ENCODE peak calls at places on chromosomes 11 and 22, in four cellular contexts. One of them, this sample, is unnamed.

GRCh38 chr11:6604081-6604626 is 580 bp downstream of the ILK start:
- DNase-seq in neural progenitor cell: peak; percentile 67
- DNase-seq in OCI-LY7: peak; percentile 84
- DNase-seq in hepatocyte: peak; percentile 79
- DNase-seq in this sample: peak; percentile 82

GRCh38 chr22:41915035-41915782 is at the start of gene SHISA8:
- DNase-seq in hepatocyte: peak; percentile 80
- DNase-seq in OCI-LY7: no peak
- DNase-seq in neural progenitor cell: peak; percentile 79
- DNase-seq in this sample: peak; percentile 71

GRCh38 chr22:23071163-23072034 is 1.1 kb downstream of the GNAZ start:
- DNase-seq in neural progenitor cell: no peak
- DNase-seq in OCI-LY7: no peak
- DNase-seq in hepatocyte: no peak
- DNase-seq in this sample: no peak

GRCh38 chr22:46866591-46866990 is 104.1 kb downstream of the TBC1D22A start:
- DNase-seq in hepatocyte: no peak
- DNase-seq in neural progenitor cell: no peak
- DNase-seq in OCI-LY7: no peak
- DNase-seq in this sample: peak; percentile 95

GRCh38 chr11:36509265-36509664 is 807 bp downstream of the TRAF6 start:
- DNase-seq in neural progenitor cell: peak; percentile 69
- DNase-seq in OCI-LY7: peak; percentile 19
- DNase-seq in hepatocyte: peak; percentile 54
- DNase-seq in this sample: peak; percentile 68

GRCh38 chr11:3877252-3878035 is 22.0 kb downstream of the STIM1 start:
- DNase-seq in neural progenitor cell: peak; percentile 25
- DNase-seq in hepatocyte: no peak
- DNase-seq in OCI-LY7: no peak
- DNase-seq in this sample: no peak

GRCh38 chr11:32931605-32932004 is 39.0 kb downstream of the QSER1 start:
- DNase-seq in hepatocyte: no peak
- DNase-seq in neural progenitor cell: no peak
- DNase-seq in OCI-LY7: no peak
- DNase-seq in this sample: no peak

GRCh38 chr22:18110194-18110943 is at the start of gene TUBA8:
- DNase-seq in hepatocyte: peak; percentile 57
- DNase-seq in OCI-LY7: peak; percentile 14
- DNase-seq in neural progenitor cell: peak; percentile 72
- DNase-seq in this sample: peak; percentile 75

GRCh38 chr22:33578752-33579151 is 341.5 kb downstream of the LARGE1 start:
- DNase-seq in hepatocyte: no peak
- DNase-seq in OCI-LY7: no peak
- DNase-seq in neural progenitor cell: no peak
- DNase-seq in this sample: no peak

GRCh38 chr22:26318975-26319374 is 110.1 kb upstream of the ASPHD2 start:
- DNase-seq in neural progenitor cell: no peak
- DNase-seq in OCI-LY7: no peak
- DNase-seq in hepatocyte: no peak
- DNase-seq in this sample: peak; percentile 88

GRCh38 chr11:20056109-20057054 is 103.9 kb downstream of the DBX1 start:
- DNase-seq in neural progenitor cell: no peak
- DNase-seq in OCI-LY7: no peak
- DNase-seq in hepatocyte: no peak
- DNase-seq in this sample: no peak

GRCh38 chr11:1619449-1619848 is 2.5 kb downstream of the KRTAP5-4 start:
- DNase-seq in hepatocyte: no peak
- DNase-seq in neural progenitor cell: no peak
- DNase-seq in OCI-LY7: no peak
- DNase-seq in this sample: peak; percentile 34

GRCh38 chr11:131691558-131692041 is 321.2 kb downstream of the NTM start:
- DNase-seq in OCI-LY7: no peak
- DNase-seq in neural progenitor cell: peak; percentile 80
- DNase-seq in hepatocyte: peak; percentile 71
- DNase-seq in this sample: peak; percentile 76

GRCh38 chr11:128045094-128045725 is 542.1 kb downstream of the ETS1 start:
- DNase-seq in hepatocyte: no peak
- DNase-seq in OCI-LY7: no peak
- DNase-seq in neural progenitor cell: no peak
- DNase-seq in this sample: no peak

GRCh38 chr11:13043912-13044628 is 35.0 kb downstream of the RASSF10 start:
- DNase-seq in neural progenitor cell: no peak
- DNase-seq in hepatocyte: no peak
- DNase-seq in OCI-LY7: no peak
- DNase-seq in this sample: no peak

GRCh38 chr11:83554896-83555295 is 268.7 kb upstream of the CCDC90B start:
- DNase-seq in neural progenitor cell: no peak
- DNase-seq in OCI-LY7: no peak
- DNase-seq in hepatocyte: no peak
- DNase-seq in this sample: no peak

GRCh38 chr11:116357769-116358544 is 414.8 kb downstream of the BUD13 start:
- DNase-seq in OCI-LY7: no peak
- DNase-seq in neural progenitor cell: peak; percentile 93
- DNase-seq in hepatocyte: peak; percentile 72
- DNase-seq in this sample: peak; percentile 18

GRCh38 chr22:44583076-44583760 is 85.2 kb upstream of the RTL6 start:
- DNase-seq in OCI-LY7: no peak
- DNase-seq in neural progenitor cell: no peak
- DNase-seq in hepatocyte: no peak
- DNase-seq in this sample: peak; percentile 80

GRCh38 chr11:100808904-100809491 is 121.9 kb downstream of the ARHGAP42 start:
- DNase-seq in OCI-LY7: no peak
- DNase-seq in hepatocyte: peak; percentile 23
- DNase-seq in neural progenitor cell: peak; percentile 14
- DNase-seq in this sample: peak; percentile 55

GRCh38 chr11:119371778-119372182 is 9.7 kb downstream of the USP2 start:
- DNase-seq in neural progenitor cell: no peak
- DNase-seq in hepatocyte: peak; percentile 25
- DNase-seq in OCI-LY7: peak; percentile 54
- DNase-seq in this sample: no peak

GRCh38 chr22:49650336-49651241 is 177.1 kb downstream of the BRD1 start:
- DNase-seq in hepatocyte: no peak
- DNase-seq in neural progenitor cell: no peak
- DNase-seq in OCI-LY7: no peak
- DNase-seq in this sample: no peak

GRCh38 chr22:31123292-31123602 is 481 bp downstream of the INPP5J start:
- DNase-seq in neural progenitor cell: no peak
- DNase-seq in hepatocyte: no peak
- DNase-seq in OCI-LY7: no peak
- DNase-seq in this sample: no peak

GRCh38 chr11:87399341-87399740 is 361.6 kb downstream of the TMEM135 start:
- DNase-seq in OCI-LY7: no peak
- DNase-seq in neural progenitor cell: no peak
- DNase-seq in hepatocyte: no peak
- DNase-seq in this sample: no peak

GRCh38 chr11:38988908-38989307 is 2390.9 kb upstream of the RAG2 start:
- DNase-seq in OCI-LY7: no peak
- DNase-seq in hepatocyte: no peak
- DNase-seq in neural progenitor cell: no peak
- DNase-seq in this sample: no peak

GRCh38 chr22:45722006-45722405 is 50.4 kb downstream of the ATXN10 start:
- DNase-seq in hepatocyte: no peak
- DNase-seq in OCI-LY7: no peak
- DNase-seq in neural progenitor cell: no peak
- DNase-seq in this sample: no peak

GRCh38 chr11:122161191-122161590 is 45.2 kb upstream of the BLID start:
- DNase-seq in neural progenitor cell: no peak
- DNase-seq in hepatocyte: no peak
- DNase-seq in OCI-LY7: no peak
- DNase-seq in this sample: no peak

GRCh38 chr11:122159861-122160260 is 43.8 kb upstream of the BLID start:
- DNase-seq in neural progenitor cell: no peak
- DNase-seq in hepatocyte: no peak
- DNase-seq in OCI-LY7: no peak
- DNase-seq in this sample: no peak

GRCh38 chr11:122162095-122162494 is 46.1 kb upstream of the BLID start:
- DNase-seq in hepatocyte: no peak
- DNase-seq in OCI-LY7: no peak
- DNase-seq in neural progenitor cell: no peak
- DNase-seq in this sample: peak; percentile 64

GRCh38 chr11:122157540-122158173 is 41.6 kb upstream of the BLID start:
- DNase-seq in OCI-LY7: no peak
- DNase-seq in neural progenitor cell: no peak
- DNase-seq in hepatocyte: no peak
- DNase-seq in this sample: peak; percentile 55

DNA sequence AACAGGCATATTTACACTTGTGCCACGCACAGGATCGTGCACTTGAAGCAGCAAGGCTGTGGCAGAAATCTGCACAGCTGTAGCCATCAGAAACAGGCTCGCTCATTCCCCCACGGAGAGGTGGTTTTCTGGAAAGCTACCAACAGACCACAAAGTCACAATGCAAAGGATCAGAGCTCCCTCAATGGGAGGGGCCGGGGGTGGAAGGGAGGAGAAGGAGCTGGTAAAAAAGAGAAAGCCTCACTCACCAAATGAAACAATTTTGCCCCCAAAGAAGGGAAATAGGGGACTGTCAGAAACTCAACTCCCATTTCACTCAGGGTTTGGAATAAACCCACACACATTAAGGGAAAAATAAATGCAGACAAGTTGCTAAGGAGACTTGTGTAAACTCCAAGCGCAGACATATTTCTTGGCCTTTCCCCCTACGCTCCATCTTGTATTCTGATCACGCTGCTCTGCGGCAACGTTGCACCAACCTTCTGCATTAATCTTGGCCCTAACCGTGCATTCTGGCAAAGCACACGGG is 43.2 kb upstream of the BLID start:
- DNase-seq in neural progenitor cell: peak; percentile 42
- DNase-seq in OCI-LY7: no peak
- DNase-seq in hepatocyte: peak; percentile 23
- DNase-seq in this sample: peak; percentile 69
- H3K4me1 ChIP-seq in neural progenitor cell: peaks cover 25% of the 10 kb centered on the region
- H3K4me1 ChIP-seq in OCI-LY7: no peaks in the 10 kb centered on the region
- H3K4me1 ChIP-seq in hepatocyte: peaks cover 10% of the 10 kb centered on the region
- H3K4me1 ChIP-seq in this sample: peaks cover 96% of the 10 kb centered on the region

DNA sequence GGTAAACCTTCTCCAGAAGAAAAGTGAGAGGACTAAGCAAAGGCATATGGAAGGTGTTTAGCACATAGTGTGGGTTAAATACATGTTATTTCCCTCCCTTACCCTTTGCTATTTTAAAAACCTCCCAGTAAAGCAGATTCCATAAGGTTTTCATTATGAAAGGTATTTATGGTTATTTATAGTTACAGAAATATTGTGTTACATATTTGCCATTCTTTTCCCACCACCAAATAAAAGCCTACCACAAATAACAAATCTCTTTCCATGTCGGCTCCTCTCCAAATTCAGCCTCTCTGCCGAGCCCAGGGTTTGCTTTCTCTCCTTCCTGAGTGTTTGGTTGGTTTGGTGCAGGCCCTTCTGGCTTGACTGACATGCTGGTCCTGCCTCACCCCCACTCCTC is 64.4 kb downstream of the INSC start:
- DNase-seq in OCI-LY7: no peak
- DNase-seq in neural progenitor cell: no peak
- DNase-seq in hepatocyte: peak; percentile 15
- DNase-seq in this sample: peak; percentile 69
- TF ChIP-seq EZH2phosphoT487 in OCI-LY7: no peak
- TF ChIP-seq EZH2phosphoT487 in neural progenitor cell: no peak
- TF ChIP-seq EZH2phosphoT487 in hepatocyte: no peak
- TF ChIP-seq EZH2phosphoT487 in this sample: no peak

GRCh38 chr11:123195182-123196059 is at the start of gene CLMP:
- DNase-seq in hepatocyte: peak; percentile 81
- DNase-seq in OCI-LY7: no peak
- DNase-seq in neural progenitor cell: peak; percentile 71
- DNase-seq in this sample: peak; percentile 89
- H2AFZ ChIP-seq in hepatocyte: peak within 1 kb of the TSS; percentile 60
- H2AFZ ChIP-seq in OCI-LY7: no peak within 1 kb of the TSS
- H2AFZ ChIP-seq in neural progenitor cell: peak within 1 kb of the TSS; percentile 51
- H2AFZ ChIP-seq in this sample: peak within 1 kb of the TSS; percentile 38

GRCh38 chr11:44743326-44743725 is 16.6 kb downstream of the TSPAN18 start:
- DNase-seq in OCI-LY7: no peak
- DNase-seq in neural progenitor cell: no peak
- DNase-seq in hepatocyte: no peak
- DNase-seq in this sample: no peak
- H3K4me1 ChIP-seq in OCI-LY7: no peaks in the 10 kb centered on the region
- H3K4me1 ChIP-seq in neural progenitor cell: peaks cover 16% of the 10 kb centered on the region
- H3K4me1 ChIP-seq in hepatocyte: peaks cover 10% of the 10 kb centered on the region
- H3K4me1 ChIP-seq in this sample: peaks cover 4% of the 10 kb centered on the region

GRCh38 chr11:21927628-21928027 is 265.3 kb upstream of the ANO5 start:
- DNase-seq in OCI-LY7: no peak
- DNase-seq in hepatocyte: no peak
- DNase-seq in neural progenitor cell: no peak
- DNase-seq in this sample: no peak
- TF ChIP-seq EZH2phosphoT487 in OCI-LY7: no peak
- TF ChIP-seq EZH2phosphoT487 in hepatocyte: no peak
- TF ChIP-seq EZH2phosphoT487 in neural progenitor cell: no peak
- TF ChIP-seq EZH2phosphoT487 in this sample: no peak

GRCh38 chr11:126432065-126432461 is 76.6 kb downstream of the ST3GAL4 start:
- DNase-seq in OCI-LY7: no peak
- DNase-seq in neural progenitor cell: no peak
- DNase-seq in hepatocyte: no peak
- DNase-seq in this sample: peak; percentile 26
- H2AFZ ChIP-seq in OCI-LY7: no peak overlapping the region
- H2AFZ ChIP-seq in neural progenitor cell: no peak overlapping the region
- H2AFZ ChIP-seq in hepatocyte: no peak overlapping the region
- H2AFZ ChIP-seq in this sample: peak overlapping the region; percentile 81

DNA sequence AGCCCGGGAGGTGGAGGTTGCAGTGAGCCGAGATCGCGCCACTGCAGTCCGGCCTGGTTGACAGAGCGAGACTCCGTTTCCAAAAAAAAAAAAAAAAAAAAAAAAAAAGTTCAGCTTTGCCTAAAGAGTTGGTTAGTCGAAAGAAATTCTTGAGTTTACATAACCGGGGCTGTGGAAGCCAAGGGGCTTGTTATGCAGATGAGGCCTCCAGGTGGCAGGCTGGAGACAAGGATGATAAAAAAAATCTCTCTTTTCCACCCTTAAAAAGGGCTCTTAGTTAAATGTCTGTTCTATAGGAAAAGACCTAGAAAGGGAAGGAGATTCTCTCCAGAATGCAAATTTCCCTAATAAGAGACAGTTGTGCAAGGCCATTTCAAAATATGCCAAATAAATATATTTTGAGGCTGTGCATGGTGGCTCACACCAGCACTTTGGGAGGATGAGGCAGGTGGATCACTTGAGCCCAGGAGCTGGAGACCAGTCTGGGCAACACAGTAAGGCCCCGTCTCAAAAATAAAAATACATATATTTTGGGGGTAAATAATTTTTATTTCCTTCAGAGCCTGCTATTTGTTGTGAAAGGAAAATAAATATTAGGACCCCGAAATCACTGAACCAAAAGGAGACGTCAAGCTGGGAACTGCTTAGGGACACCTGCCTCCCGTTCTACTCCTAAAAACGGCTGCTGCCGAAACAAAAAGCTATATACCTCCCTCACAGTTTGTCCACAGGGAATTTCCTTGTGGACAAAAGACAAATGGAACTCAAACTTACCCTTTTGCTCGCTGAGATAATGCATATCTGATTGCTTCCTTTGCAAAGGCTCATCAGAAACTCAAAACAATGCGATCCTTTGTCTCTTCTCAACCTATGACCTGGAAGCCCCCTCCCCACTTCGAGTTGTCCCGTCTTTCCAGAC is 2.4 kb upstream of the IFITM2 start:
- DNase-seq in neural progenitor cell: peak; percentile 81
- DNase-seq in OCI-LY7: peak; percentile 80
- DNase-seq in hepatocyte: peak; percentile 87
- DNase-seq in this sample: peak; percentile 87
- H3K4me1 ChIP-seq in neural progenitor cell: peaks cover 38% of the 10 kb centered on the region
- H3K4me1 ChIP-seq in OCI-LY7: peaks cover 31% of the 10 kb centered on the region
- H3K4me1 ChIP-seq in hepatocyte: peaks cover 14% of the 10 kb centered on the region
- H3K4me1 ChIP-seq in this sample: peaks cover 4% of the 10 kb centered on the region

GRCh38 chr11:48012051-48012391 is 31.7 kb downstream of the PTPRJ start:
- DNase-seq in OCI-LY7: no peak
- DNase-seq in neural progenitor cell: no peak
- DNase-seq in hepatocyte: no peak
- DNase-seq in this sample: no peak
- TF ChIP-seq EZH2phosphoT487 in OCI-LY7: no peak
- TF ChIP-seq EZH2phosphoT487 in neural progenitor cell: no peak
- TF ChIP-seq EZH2phosphoT487 in hepatocyte: no peak
- TF ChIP-seq EZH2phosphoT487 in this sample: no peak